ENCODE peak calls at places on chromosomes 5 and 9, in eight cellular contexts. K is lower lobe of right lung; Q is upper lobe of right lung; M is right lobe of liver; U is gastrocnemius medialis; Y is CD4-positive, CD25-positive, alpha-beta regulatory T cell; Z is heart left ventricle; A is upper lobe of left lung. I is an unnamed sample.
A peak's percentile ranks its signal among the peaks of the same experiment; 100 is the strongest.

GRCh38 chr9:136675477-136676296 is 11.6 kb downstream of the AGPAT2 start:
- ATAC-seq in K (peak; percentile 6), Q (peak; percentile 23), M (peak; percentile 0), U (no peak), Y (no peak), Z (no peak), A (no peak), I (no peak)

GRCh38 chr5:96321371-96321770 is 111.7 kb downstream of the PCSK1 start:
- ATAC-seq in K (no peak), Q (no peak), M (no peak), U (no peak), Y (no peak), Z (no peak), A (no peak), I (no peak)

GRCh38 chr9:111928342-111928720 is 31.7 kb downstream of the UGCG start:
- ATAC-seq in K (no peak), Q (peak; percentile 39), M (no peak), U (no peak), Y (no peak), Z (no peak), A (no peak), I (no peak)

GRCh38 chr5:149205625-149206523 is 64.6 kb downstream of the ABLIM3 start:
- ATAC-seq in K (peak; percentile 66), Q (peak; percentile 49), M (peak; percentile 63), U (peak; percentile 43), Y (no peak), Z (peak; percentile 75), A (peak; percentile 75), I (peak; percentile 74)

GRCh38 chr9:12627091-12627490 is 66.1 kb upstream of the TYRP1 start:
- ATAC-seq in K (no peak), Q (no peak), M (no peak), U (no peak), Y (no peak), Z (no peak), A (no peak), I (no peak)

GRCh38 chr9:84393266-84393905 is 52.8 kb upstream of the SLC28A3 start:
- ATAC-seq in K (peak; percentile 28), Q (peak; percentile 34), M (peak; percentile 25), U (no peak), Y (no peak), Z (no peak), A (peak; percentile 28), I (no peak)

GRCh38 chr5:73265641-73266040 is 92.6 kb downstream of the TMEM174 start:
- ATAC-seq in K (no peak), Q (no peak), M (no peak), U (no peak), Y (no peak), Z (no peak), A (no peak), I (no peak)

GRCh38 chr5:177516601-177517568 is at the start of gene DDX41:
- ATAC-seq in K (peak; percentile 96), Q (peak; percentile 94), M (peak; percentile 91), U (peak; percentile 95), Y (peak; percentile 91), Z (peak; percentile 92), A (peak; percentile 97), I (peak; percentile 96)

GRCh38 chr9:89562186-89562814 is 42.5 kb upstream of the GADD45G start:
- ATAC-seq in K (peak; percentile 29), Q (peak; percentile 49), M (peak; percentile 45), U (no peak), Y (no peak), Z (no peak), A (no peak), I (no peak)

GRCh38 chr9:95816716-95817115 is 58.8 kb upstream of the ERCC6L2 start:
- ATAC-seq in K (no peak), Q (no peak), M (no peak), U (no peak), Y (no peak), Z (no peak), A (no peak), I (no peak)

GRCh38 chr5:180723936-180724335 is 15.9 kb downstream of the OR2Y1 start:
- ATAC-seq in K (no peak), Q (no peak), M (no peak), U (no peak), Y (peak; percentile 62), Z (no peak), A (no peak), I (no peak)

GRCh38 chr9:114280636-114281315 is 42.1 kb upstream of the ORM1 start:
- ATAC-seq in K (no peak), Q (no peak), M (no peak), U (no peak), Y (no peak), Z (peak; percentile 74), A (no peak), I (no peak)

GRCh38 chr5:6485441-6485840 is 36.8 kb downstream of the UBE2QL1 start:
- ATAC-seq in K (no peak), Q (no peak), M (no peak), U (no peak), Y (no peak), Z (no peak), A (no peak), I (no peak)
- H3K27ac ChIP-seq in K (no peak overlapping the region), Q (no peak overlapping the region), M (no peak overlapping the region), U (no peak overlapping the region), Y (no peak overlapping the region), Z (no peak overlapping the region), A (no peak overlapping the region), I (no peak overlapping the region)

DNA sequence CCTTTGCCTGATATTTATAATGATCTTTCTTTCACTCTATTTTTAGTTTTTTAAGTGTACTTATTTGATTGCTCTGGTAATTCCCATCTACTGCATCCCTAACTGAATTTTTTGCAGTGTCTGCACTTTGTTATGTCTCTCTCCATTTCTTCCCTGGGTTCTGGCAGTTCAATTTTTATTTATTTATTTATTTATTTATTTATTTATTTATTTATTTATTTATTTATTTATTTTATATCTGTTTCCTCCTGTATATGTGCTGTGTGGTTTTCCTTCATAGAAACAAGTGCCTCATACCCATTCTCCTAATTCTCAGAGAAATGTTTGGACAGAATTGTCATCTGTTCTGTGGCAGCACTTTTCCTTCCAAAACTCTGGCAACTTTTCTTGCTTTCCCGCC is 2370.8 kb upstream of the WWC1 start:
- ATAC-seq in K (no peak), Q (no peak), M (no peak), U (no peak), Y (no peak), Z (no peak), A (no peak), I (no peak)
- H3K9me3 ChIP-seq in K (no peaks in the 10 kb centered on the region), Q (no peaks in the 10 kb centered on the region), M (no peaks in the 10 kb centered on the region), U (no peaks in the 10 kb centered on the region), Y (peaks cover 6% of the 10 kb centered on the region), Z (no peaks in the 10 kb centered on the region), A (no peaks in the 10 kb centered on the region), I (no peaks in the 10 kb centered on the region)

GRCh38 chr5:5290674-5291334 is 131.7 kb upstream of the ICE1 start:
- ATAC-seq in K (no peak), Q (no peak), M (no peak), U (no peak), Y (no peak), Z (no peak), A (no peak), I (no peak)

GRCh38 chr5:5293029-5293428 is 129.4 kb upstream of the ICE1 start:
- ATAC-seq in K (no peak), Q (no peak), M (no peak), U (no peak), Y (no peak), Z (no peak), A (no peak), I (no peak)

GRCh38 chr5:5294429-5294828 is 128.0 kb upstream of the ICE1 start:
- ATAC-seq in K (no peak), Q (no peak), M (no peak), U (no peak), Y (no peak), Z (no peak), A (no peak), I (no peak)

GRCh38 chr5:5289537-5289936 is 132.9 kb upstream of the ICE1 start:
- ATAC-seq in K (no peak), Q (no peak), M (no peak), U (no peak), Y (no peak), Z (no peak), A (no peak), I (no peak)

DNA sequence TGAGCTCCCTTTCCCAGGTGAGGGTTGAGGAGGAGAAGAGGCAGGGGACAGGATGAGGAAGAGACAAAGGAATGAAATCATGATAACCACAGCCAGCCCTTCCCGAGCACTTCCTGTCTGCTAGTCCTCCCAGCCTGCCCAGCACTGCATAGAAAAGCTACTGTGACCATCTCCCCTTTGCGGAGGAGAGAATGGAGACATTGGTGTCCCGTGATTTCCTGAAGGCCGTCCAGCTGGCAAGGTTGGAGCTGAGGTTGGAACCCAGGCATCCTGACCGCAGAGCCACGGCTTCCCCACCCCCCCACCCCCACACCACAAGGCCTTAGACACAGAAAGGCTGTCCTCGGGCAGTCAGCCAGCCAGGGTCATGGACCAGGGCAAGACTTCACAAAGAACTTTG is 131.1 kb upstream of the ICE1 start:
- ATAC-seq in K (no peak), Q (no peak), M (peak; percentile 80), U (no peak), Y (no peak), Z (no peak), A (no peak), I (no peak)
- H3K27ac ChIP-seq in K (no peak overlapping the region), Q (no peak overlapping the region), M (no peak overlapping the region), U (no peak overlapping the region), Y (no peak overlapping the region), Z (no peak overlapping the region), A (no peak overlapping the region), I (no peak overlapping the region)

GRCh38 chr5:26569241-26569928 is 469.0 kb downstream of the CDH9 start:
- ATAC-seq in K (peak; percentile 58), Q (peak; percentile 44), M (peak; percentile 40), U (no peak), Y (no peak), Z (no peak), A (peak; percentile 44), I (peak; percentile 34)

GRCh38 chr5:26572486-26572885 is 465.9 kb downstream of the CDH9 start:
- ATAC-seq in K (no peak), Q (no peak), M (no peak), U (no peak), Y (no peak), Z (no peak), A (no peak), I (no peak)

GRCh38 chr5:26563979-26564378 is 474.4 kb downstream of the CDH9 start:
- ATAC-seq in K (no peak), Q (no peak), M (no peak), U (no peak), Y (no peak), Z (no peak), A (no peak), I (no peak)

GRCh38 chr5:26569929-26570258 is 468.5 kb downstream of the CDH9 start:
- ATAC-seq in K (peak; percentile 32), Q (peak; percentile 17), M (peak; percentile 19), U (no peak), Y (no peak), Z (no peak), A (no peak), I (no peak)

DNA sequence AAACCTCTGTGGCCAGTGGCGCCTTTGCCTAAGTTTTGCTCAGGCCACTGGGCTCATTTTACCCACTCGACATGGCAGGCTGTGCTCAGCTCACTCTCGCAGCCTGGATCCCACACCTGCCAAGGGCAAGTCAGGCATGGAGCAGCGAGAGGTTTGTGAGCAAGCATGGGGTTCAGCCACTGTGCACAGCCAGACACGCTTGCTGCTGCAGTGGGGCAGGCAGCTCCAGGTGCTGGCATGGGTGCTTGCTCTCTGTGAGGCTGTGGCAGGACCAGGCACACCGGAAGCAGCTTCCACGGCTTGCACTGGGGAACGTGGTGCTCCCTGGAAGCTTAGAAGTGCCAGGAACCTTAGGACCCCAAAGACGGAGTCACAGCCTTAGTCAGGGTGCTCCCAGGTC is 470.1 kb downstream of the CDH9 start:
- ATAC-seq in K (peak; percentile 10), Q (no peak), M (no peak), U (no peak), Y (no peak), Z (no peak), A (peak; percentile 10), I (peak; percentile 19)
- H3K9me3 ChIP-seq in K (no peaks in the 10 kb centered on the region), Q (no peaks in the 10 kb centered on the region), M (no peaks in the 10 kb centered on the region), U (no peaks in the 10 kb centered on the region), Y (peaks cover 19% of the 10 kb centered on the region), Z (peaks cover 23% of the 10 kb centered on the region), A (peaks cover 14% of the 10 kb centered on the region), I (no peaks in the 10 kb centered on the region)